ENCODE peak calls at places on chromosomes 12 and 14, in ten cellular contexts. I is pancreas, P is RWPE2, G is neural crest cell, Z is A549, C is GM13977, O is AG10803, S is RWPE1, U is WTC11, M is nephron progenitor cell. X is an unnamed sample.

GRCh38 chr12:51693569-51693968 is 102.5 kb downstream of the SCN8A start:
- DNase-seq in O (no peak), I (no peak), U (no peak), S (no peak), P (no peak), Z (no peak), M (no peak), C (no peak), G (no peak), X (no peak)

GRCh38 chr12:2221030-2221621 is 168.3 kb downstream of the CACNA1C start:
- DNase-seq in M (no peak), Z (no peak), O (no peak), I (no peak), S (no peak), C (no peak), U (no peak), G (no peak), P (no peak), X (no peak)

GRCh38 chr14:99260652-99261551 is 11.1 kb downstream of the BCL11B start:
- DNase-seq in O (no peak), Z (no peak), U (no peak), C (no peak), G (no peak), M (no peak), S (no peak), I (no peak), P (no peak), X (no peak)

GRCh38 chr12:26643532-26644315 is 189.3 kb downstream of the ITPR2 start:
- DNase-seq in G (no peak), O (no peak), Z (no peak), S (no peak), M (no peak), P (no peak), C (no peak), I (no peak), U (no peak), X (no peak)

GRCh38 chr12:25957898-25958253 is 606 bp upstream of the RASSF8 start:
- DNase-seq in G (no peak), U (no peak), M (no peak), S (peak), P (no peak), O (peak), C (no peak), I (no peak), Z (peak), X (no peak)

GRCh38 chr12:12723681-12724420 is 6.7 kb downstream of the CDKN1B start:
- DNase-seq in Z (peak), G (peak), M (peak), C (peak), S (no peak), I (peak), P (no peak), O (peak), U (peak), X (no peak)

GRCh38 chr12:574475-575128 is 88.6 kb downstream of the NINJ2 start:
- DNase-seq in O (peak), C (no peak), U (no peak), I (no peak), G (no peak), S (peak), Z (no peak), M (no peak), P (no peak), X (no peak)

GRCh38 chr14:69500736-69501135 is 16.2 kb downstream of the PLEKHD1 start:
- DNase-seq in M (no peak), U (no peak), Z (no peak), C (no peak), P (peak), I (no peak), S (no peak), O (no peak), G (no peak), X (no peak)

GRCh38 chr12:118520428-118520827 is 144.1 kb downstream of the SUDS3 start:
- DNase-seq in M (no peak), S (no peak), P (no peak), O (no peak), Z (no peak), U (no peak), G (no peak), I (no peak), C (no peak), X (no peak)

GRCh38 chr12:144650-145284 is 69.2 kb downstream of the SLC6A12 start:
- DNase-seq in M (no peak), Z (no peak), S (no peak), C (no peak), U (no peak), G (no peak), P (no peak), O (no peak), I (no peak), X (no peak)

GRCh38 chr14:69043598-69044267 is 64.6 kb upstream of the ACTN1 start:
- DNase-seq in M (no peak), P (no peak), Z (no peak), S (no peak), G (no peak), U (no peak), C (no peak), I (no peak), O (peak), X (no peak)

GRCh38 chr14:77988966-77989365 is 181.2 kb upstream of the NRXN3 start:
- DNase-seq in S (no peak), P (no peak), M (no peak), O (peak), Z (no peak), C (no peak), I (no peak), G (no peak), U (no peak), X (no peak)

GRCh38 chr12:67667276-67668073 is 18.9 kb downstream of the DYRK2 start:
- DNase-seq in U (no peak), P (no peak), S (no peak), O (peak), C (no peak), Z (no peak), M (no peak), G (no peak), I (peak), X (no peak)

GRCh38 chr14:33210304-33210703 is 271.6 kb downstream of the NPAS3 start:
- DNase-seq in C (no peak), O (peak), S (peak), P (no peak), U (peak), G (peak), Z (no peak), M (peak), I (no peak), X (no peak)

GRCh38 chr12:51520576-51521325 is 70.3 kb upstream of the SCN8A start:
- DNase-seq in U (peak), P (no peak), M (no peak), S (no peak), C (no peak), Z (no peak), I (no peak), G (no peak), O (no peak), X (no peak)

GRCh38 chr14:44712095-44712822 is 205.2 kb upstream of the FSCB start:
- DNase-seq in O (no peak), G (no peak), S (no peak), U (no peak), M (peak), C (no peak), I (no peak), P (no peak), Z (no peak), X (no peak)

GRCh38 chr14:89027097-89027740 is 202.8 kb downstream of the TTC8 start:
- DNase-seq in G (peak), P (no peak), S (peak), M (peak), I (peak), O (peak), C (peak), Z (peak), U (peak), X (no peak)

GRCh38 chr12:92108651-92109050 is 37.0 kb downstream of the BTG1 start:
- DNase-seq in M (no peak), C (no peak), Z (no peak), U (no peak), P (no peak), O (peak), S (no peak), I (no peak), G (no peak), X (no peak)

GRCh38 chr12:76680940-76681339 is 83.0 kb upstream of the ZDHHC17 start:
- DNase-seq in M (no peak), O (peak), Z (no peak), S (no peak), G (no peak), C (no peak), U (no peak), I (no peak), P (no peak), X (no peak)

GRCh38 chr12:130956456-130957303 is 3.0 kb downstream of the ADGRD1 start:
- DNase-seq in U (no peak), C (no peak), P (no peak), S (no peak), G (no peak), Z (no peak), O (no peak), M (no peak), I (no peak), X (no peak)

GRCh38 chr12:75656650-75657049 is 145.2 kb upstream of the KRR1 start:
- DNase-seq in P (peak), M (no peak), Z (no peak), G (no peak), U (no peak), C (no peak), O (peak), I (no peak), S (peak), X (no peak)

GRCh38 chr12:25495336-25496097 is 57.6 kb downstream of the LMNTD1 start:
- DNase-seq in U (no peak), C (no peak), P (no peak), Z (no peak), M (no peak), G (no peak), S (peak), I (no peak), O (peak), X (no peak)

GRCh38 chr14:61188936-61189808 is 92.0 kb downstream of the TMEM30B start:
- DNase-seq in M (peak), Z (peak), S (no peak), C (peak), I (peak), O (peak), P (no peak), G (peak), U (peak), X (no peak)

GRCh38 chr14:78081245-78081644 is 88.9 kb upstream of the NRXN3 start:
- DNase-seq in P (no peak), O (no peak), Z (no peak), U (no peak), M (no peak), G (no peak), C (no peak), I (no peak), S (no peak), X (no peak)

GRCh38 chr14:100322138-100322957 is 791 bp upstream of the SLC25A47 start:
- DNase-seq in O (no peak), I (no peak), P (no peak), S (no peak), U (no peak), Z (no peak), G (no peak), M (no peak), C (no peak), X (no peak)

GRCh38 chr12:47964102-47964723 is 817 bp downstream of the TMEM106C start:
- DNase-seq in I (peak), C (no peak), M (peak), S (no peak), U (no peak), P (no peak), Z (peak), O (no peak), G (no peak), X (no peak)

GRCh38 chr14:45251912-45252311 is 1.1 kb downstream of the MIS18BP1 start:
- DNase-seq in P (no peak), G (no peak), C (peak), S (peak), I (no peak), U (no peak), M (no peak), O (peak), Z (no peak), X (no peak)

GRCh38 chr14:85534435-85534834 is 4.5 kb downstream of the FLRT2 start:
- DNase-seq in I (peak), P (no peak), M (peak), O (no peak), G (peak), S (peak), Z (no peak), C (no peak), U (peak), X (no peak)

GRCh38 chr14:85533821-85534271 is 3.9 kb downstream of the FLRT2 start:
- DNase-seq in I (peak), M (peak), S (peak), P (peak), C (no peak), Z (peak), G (peak), O (no peak), U (peak), X (no peak)

GRCh38 chr14:85532570-85532969 is 2.6 kb downstream of the FLRT2 start:
- DNase-seq in Z (no peak), G (no peak), I (no peak), P (no peak), U (no peak), S (no peak), O (no peak), M (no peak), C (no peak), X (no peak)

GRCh38 chr14:85531594-85532391 is 1.8 kb downstream of the FLRT2 start:
- DNase-seq in P (peak), I (peak), U (peak), M (peak), Z (peak), S (peak), G (peak), C (no peak), O (peak), X (no peak)

DNA sequence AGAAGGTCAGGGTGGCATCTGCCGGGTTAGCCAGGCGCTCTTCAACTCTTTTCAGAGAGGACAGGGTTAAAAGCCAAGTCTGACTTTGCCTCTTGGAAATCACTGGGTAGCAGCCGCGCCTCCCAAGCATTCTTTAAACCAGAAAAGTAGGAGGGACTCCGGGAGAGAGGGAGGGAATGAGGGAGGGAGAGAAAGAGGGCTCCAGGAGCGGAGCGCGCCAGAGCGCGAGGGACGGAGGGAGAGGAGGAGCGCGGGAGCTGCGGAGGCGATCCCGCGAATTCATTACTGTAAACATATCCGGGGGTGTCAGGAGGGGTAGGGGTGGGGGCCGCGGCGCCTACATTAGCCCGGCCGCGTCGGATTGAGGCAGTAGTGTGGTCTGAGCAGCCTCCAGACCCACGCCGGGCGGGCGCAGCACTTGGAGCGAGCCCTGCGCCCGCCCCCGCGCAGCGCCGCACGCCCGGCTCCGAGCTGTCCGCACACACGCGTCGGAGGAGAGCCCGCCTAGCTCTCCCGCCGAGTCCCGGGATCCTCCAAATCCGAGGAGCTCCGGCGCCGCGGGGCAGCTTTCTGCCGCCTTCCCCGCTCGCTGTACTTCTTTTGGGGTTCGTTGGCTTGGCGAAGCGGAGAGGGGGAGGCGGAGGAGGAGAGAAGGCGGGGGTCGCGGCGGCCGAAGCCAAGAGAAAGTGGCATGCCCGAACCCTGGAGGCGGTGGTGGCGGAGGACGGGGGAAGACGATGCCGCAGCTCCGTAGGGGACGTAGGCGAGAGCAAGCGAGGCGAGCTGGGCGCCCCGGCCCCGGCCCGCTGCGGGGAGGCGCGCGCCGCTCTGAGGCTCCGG is 3.3 kb downstream of the FLRT2 start:
- DNase-seq in O (peak), C (no peak), S (peak), P (peak), U (peak), M (peak), G (peak), I (peak), Z (peak), X (no peak)
- TF ChIP-seq CTCF in O (no peak), C (no peak), S (no peak), P (no peak), U (no peak), M (no peak), G (no peak), I (no peak), Z (no peak), X (no peak)

DNA sequence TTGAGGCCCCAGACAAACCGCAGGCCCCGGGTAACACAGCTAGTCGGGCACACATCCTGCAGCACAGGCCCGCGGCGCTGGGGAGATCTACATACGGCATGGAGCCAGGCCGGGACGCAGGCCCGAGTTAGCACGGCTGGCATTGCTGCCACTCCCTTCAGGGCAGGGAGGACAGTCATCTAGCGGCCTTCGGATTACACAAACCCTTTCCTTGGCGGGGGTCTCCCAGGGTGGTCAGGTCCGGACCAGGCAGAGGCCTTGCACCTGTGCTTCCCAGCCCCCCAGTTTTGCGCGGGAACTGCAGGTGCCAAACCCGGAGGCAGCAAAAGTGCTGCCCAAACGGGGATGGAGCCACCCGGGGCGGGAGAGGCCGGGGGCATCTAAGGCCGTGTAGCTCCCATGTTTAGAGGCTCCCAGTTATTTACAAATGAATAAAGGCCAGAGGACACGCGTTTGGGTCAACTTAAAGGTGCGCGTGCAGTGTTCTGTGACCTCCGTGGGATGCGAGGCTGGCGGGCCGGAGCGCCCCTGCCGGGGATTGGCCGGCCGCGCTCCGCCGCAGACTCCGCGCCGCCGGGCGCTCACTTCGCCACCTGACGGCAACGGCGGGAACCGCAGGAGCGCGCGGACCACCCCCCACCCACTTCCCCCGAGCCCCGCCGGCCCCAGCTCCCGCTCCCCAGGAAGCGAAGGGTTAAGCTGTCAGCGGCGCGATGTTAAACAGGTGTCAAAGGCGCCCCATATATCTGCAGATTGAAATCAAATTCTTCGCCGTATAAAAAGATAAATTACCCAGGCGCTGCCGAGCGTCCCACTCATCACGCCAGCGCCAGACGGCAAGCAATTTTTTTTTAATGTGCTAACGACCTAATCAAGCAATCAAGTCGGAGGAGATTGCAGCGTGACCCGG is 18.1 kb downstream of the VSX2 start:
- DNase-seq in O (peak), C (peak), M (peak), S (peak), I (peak), G (peak), U (peak), P (no peak), Z (peak), X (no peak)
- TF ChIP-seq CTCF in O (peak), C (peak), M (peak), S (peak), I (peak), G (peak), U (peak), P (peak), Z (peak), X (no peak)

GRCh38 chr14:92353447-92353846 is 30.5 kb downstream of the SLC24A4 start:
- DNase-seq in P (no peak), S (no peak), U (no peak), G (no peak), Z (no peak), M (no peak), O (no peak), C (no peak), I (no peak), X (no peak)

GRCh38 chr14:92356677-92357076 is 33.7 kb downstream of the SLC24A4 start:
- DNase-seq in U (no peak), Z (no peak), I (no peak), G (no peak), P (no peak), C (no peak), O (no peak), S (no peak), M (no peak), X (no peak)

GRCh38 chr14:92351750-92352149 is 28.8 kb downstream of the SLC24A4 start:
- DNase-seq in S (no peak), U (no peak), M (no peak), O (no peak), I (no peak), C (no peak), G (no peak), Z (no peak), P (no peak), X (no peak)

GRCh38 chr14:92348154-92348553 is 25.2 kb downstream of the SLC24A4 start:
- DNase-seq in O (no peak), S (no peak), Z (peak), C (no peak), P (no peak), I (no peak), M (no peak), U (no peak), G (no peak), X (no peak)

GRCh38 chr14:92352158-92352985 is 29.4 kb downstream of the SLC24A4 start:
- DNase-seq in M (no peak), S (no peak), Z (peak), G (no peak), C (peak), P (no peak), U (peak), O (peak), I (no peak), X (no peak)
- TF ChIP-seq CTCF in M (peak), S (no peak), Z (peak), G (peak), C (peak), P (peak), U (peak), O (peak), I (no peak), X (no peak)

GRCh38 chr12:89704457-89704856 is 4.2 kb downstream of the ATP2B1 start:
- DNase-seq in Z (no peak), S (no peak), I (no peak), O (no peak), G (no peak), C (no peak), M (no peak), U (no peak), P (no peak), X (no peak)

GRCh38 chr12:89707623-89707991 is 1.0 kb downstream of the ATP2B1 start:
- DNase-seq in Z (no peak), O (no peak), P (peak), G (peak), C (peak), I (peak), U (peak), S (no peak), M (peak), X (no peak)

GRCh38 chr12:89707992-89708792 is 446 bp downstream of the ATP2B1 start:
- DNase-seq in M (peak), U (peak), I (peak), S (no peak), C (peak), G (peak), P (peak), O (no peak), Z (peak), X (no peak)

GRCh38 chr12:89708793-89709156 is at the start of gene ATP2B1:
- DNase-seq in O (peak), U (peak), P (peak), G (peak), C (peak), S (peak), I (peak), M (peak), Z (peak), X (peak)

DNA sequence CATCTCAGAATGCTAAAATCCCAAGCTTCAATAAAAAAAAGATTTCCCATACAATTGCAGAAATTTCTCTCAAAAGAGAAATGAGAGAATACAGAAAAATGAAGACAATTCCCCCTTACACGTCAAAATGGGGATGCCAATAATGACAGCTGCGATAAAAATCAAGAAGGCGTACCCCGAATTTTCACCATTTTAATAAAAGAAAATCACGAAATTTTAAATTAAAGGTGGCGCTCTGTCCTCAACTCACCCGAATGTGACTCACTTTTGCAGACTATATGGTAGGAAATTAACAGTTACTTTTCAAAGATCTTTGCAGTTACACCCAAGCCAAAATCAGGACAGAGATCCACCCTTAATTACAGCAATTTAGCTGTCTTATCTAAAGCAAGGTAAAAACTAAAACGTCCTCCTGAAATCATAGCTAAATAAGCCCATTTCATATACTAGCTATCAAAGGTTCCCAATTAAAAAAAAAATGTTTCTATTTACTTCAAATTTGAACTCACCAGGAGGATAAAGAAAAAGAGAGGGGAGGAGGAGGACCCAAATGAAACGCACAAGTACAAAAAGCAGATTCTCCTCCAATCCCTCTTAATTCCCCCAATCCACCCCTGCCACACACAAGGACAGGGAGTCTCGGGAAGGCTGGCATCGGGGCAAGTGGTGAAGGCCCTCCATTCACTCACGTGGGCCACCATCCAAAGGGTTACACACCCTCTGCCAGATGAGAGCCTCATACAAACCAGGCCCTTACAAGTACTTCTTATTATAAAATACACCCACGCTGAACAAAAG is 1.9 kb downstream of the ATP2B1 start:
- DNase-seq in S (no peak), U (no peak), G (no peak), O (peak), C (no peak), M (peak), I (no peak), P (no peak), Z (peak), X (no peak)
- TF ChIP-seq CTCF in S (no peak), U (no peak), G (no peak), O (no peak), C (peak), M (no peak), I (no peak), P (peak), Z (peak), X (no peak)